ENCODE peak calls at places on chromosomes 6 and 20, in five cellular contexts. H is neuronal stem cell, B is H1, E is IMR-90, X is trophoblast cell. D is an unnamed sample.

GRCh38 chr6:165658395-165659058 is 4.5 kb downstream of the PDE10A start:
- DNase-seq in B (no peak), H (no peak), E (no peak), X (peak; percentile 97), D (no peak)

GRCh38 chr20:48782073-48782472 is 45.7 kb downstream of the PREX1 start:
- DNase-seq in X (no peak), B (no peak), E (no peak), H (no peak), D (no peak)

GRCh38 chr6:87944541-87944954 is 103.1 kb upstream of the SPACA1 start:
- DNase-seq in X (peak; percentile 76), H (no peak), E (peak; percentile 36), B (no peak), D (peak; percentile 90)

GRCh38 chr6:158060447-158061360 is 79.0 kb downstream of the SYNJ2 start:
- DNase-seq in B (no peak), H (no peak), E (peak; percentile 94), X (peak; percentile 94), D (peak; percentile 91)

GRCh38 chr6:137699036-137699683 is 167.9 kb upstream of the TNFAIP3 start:
- DNase-seq in X (peak; percentile 82), H (no peak), E (peak; percentile 46), B (no peak), D (no peak)

GRCh38 chr6:1554241-1554880 is 55.4 kb upstream of the FOXC1 start:
- DNase-seq in B (no peak), X (no peak), H (no peak), E (no peak), D (no peak)

GRCh38 chr6:136646377-136646776 is 96.2 kb upstream of the MAP7 start:
- DNase-seq in E (peak; percentile 31), H (no peak), X (no peak), B (no peak), D (no peak)

GRCh38 chr20:4550740-4551139 is 171.0 kb upstream of the PRND start:
- DNase-seq in B (no peak), X (no peak), E (peak; percentile 56), H (no peak), D (no peak)

GRCh38 chr20:5720696-5721095 is 29.5 kb upstream of the SHLD1 start:
- DNase-seq in X (no peak), B (no peak), H (no peak), E (peak; percentile 41), D (no peak)

GRCh38 chr6:90436403-90436802 is 139.8 kb upstream of the BACH2 start:
- DNase-seq in X (no peak), H (no peak), B (no peak), E (no peak), D (no peak)

GRCh38 chr6:67748521-67748920 is 886.6 kb upstream of the ADGRB3 start:
- DNase-seq in X (no peak), H (no peak), E (no peak), B (no peak), D (no peak)

GRCh38 chr6:88749849-88750248 is 213.6 kb downstream of the RNGTT start:
- DNase-seq in E (peak; percentile 4), B (no peak), X (no peak), H (no peak), D (no peak)

GRCh38 chr6:13846841-13847240 is 32.5 kb upstream of the MCUR1 start:
- DNase-seq in E (no peak), B (peak; percentile 79), X (no peak), H (peak; percentile 60), D (peak; percentile 77)

GRCh38 chr6:53171605-53172467 is 23.2 kb upstream of the GCM1 start:
- DNase-seq in X (peak; percentile 93), E (peak; percentile 73), B (peak; percentile 98), H (peak; percentile 76), D (peak; percentile 72)

GRCh38 chr6:7975764-7976146 is 65.2 kb upstream of the TXNDC5 start:
- DNase-seq in E (no peak), H (no peak), X (no peak), B (no peak), D (no peak)

GRCh38 chr20:58173930-58174707 is 54.3 kb downstream of the ANKRD60 start:
- DNase-seq in B (no peak), H (no peak), E (no peak), X (no peak), D (no peak)

GRCh38 chr20:58518387-58518786 is 3.2 kb upstream of the APCDD1L start:
- DNase-seq in B (no peak), E (no peak), X (no peak), H (no peak), D (no peak)

GRCh38 chr20:23136893-23137745 is 51.0 kb upstream of the CD93 start:
- DNase-seq in B (no peak), H (no peak), E (no peak), X (peak; percentile 86), D (peak; percentile 33)

GRCh38 chr6:166465671-166466087 is 82.9 kb upstream of the MPC1 start:
- DNase-seq in E (peak; percentile 32), H (no peak), X (peak; percentile 39), B (no peak), D (no peak)

GRCh38 chr6:158161566-158162254 is 6.4 kb downstream of the SERAC1 start:
- DNase-seq in E (no peak), B (no peak), H (no peak), X (no peak), D (peak; percentile 22)

GRCh38 chr6:10644225-10644624 is 50.2 kb downstream of the C6orf52 start:
- DNase-seq in H (no peak), E (no peak), B (no peak), X (no peak), D (no peak)

GRCh38 chr20:64111841-64112641 is 4.7 kb upstream of the NPBWR2 start:
- DNase-seq in H (no peak), X (no peak), B (peak; percentile 45), E (no peak), D (no peak)

GRCh38 chr6:21753571-21754108 is 160.1 kb downstream of the SOX4 start:
- DNase-seq in E (peak; percentile 97), H (no peak), B (no peak), X (peak; percentile 59), D (peak; percentile 47)

GRCh38 chr20:19185083-19185482 is 27.4 kb upstream of the SLC24A3 start:
- DNase-seq in B (no peak), H (no peak), X (no peak), E (no peak), D (no peak)

GRCh38 chr20:768426-768978 is at the start of gene SLC52A3:
- DNase-seq in E (no peak), H (no peak), B (peak; percentile 80), X (peak; percentile 33), D (peak; percentile 83)

GRCh38 chr6:168128006-168128630 is 49.1 kb upstream of the FRMD1 start:
- DNase-seq in B (peak; percentile 36), E (no peak), H (no peak), X (no peak), D (no peak)

GRCh38 chr6:95519228-95520037 is 57.9 kb upstream of the MANEA start:
- DNase-seq in H (no peak), E (no peak), X (peak; percentile 53), B (no peak), D (no peak)

GRCh38 chr6:164347455-164347854 is 932.9 kb downstream of the QKI start:
- DNase-seq in B (no peak), E (no peak), H (no peak), X (no peak), D (peak; percentile 11)
- H3K4me2 ChIP-seq in B (no peak overlapping the region), E (no peak overlapping the region), H (no peak overlapping the region), X (no peak overlapping the region), D (no peak overlapping the region)

DNA sequence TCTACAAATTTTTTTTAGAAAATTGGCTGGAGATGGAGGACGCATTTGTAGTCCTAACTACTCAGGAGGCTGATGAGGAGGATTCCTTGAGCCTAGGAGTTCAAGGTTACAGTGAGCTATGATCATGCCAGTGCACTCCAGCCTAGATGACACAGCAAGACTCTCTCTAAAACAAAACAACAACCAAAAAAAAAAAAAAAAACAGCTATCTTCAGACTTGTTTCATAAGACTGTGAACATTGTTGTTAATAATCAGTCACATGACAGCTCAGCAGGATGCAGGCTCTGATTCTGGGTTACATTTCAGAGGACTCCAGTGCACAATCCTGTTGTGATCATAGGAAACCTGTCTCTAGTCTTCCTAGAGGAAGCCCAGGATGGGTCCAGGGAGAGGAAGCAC is 2.2 kb upstream of the SLC17A3 start:
- DNase-seq in X (no peak), B (no peak), E (no peak), H (no peak), D (no peak)
- H2BK5ac ChIP-seq in X (no peak overlapping the region), B (no peak overlapping the region), E (no peak overlapping the region), H (no peak overlapping the region), D (no peak overlapping the region)

GRCh38 chr6:32973934-32974333 is 5.5 kb downstream of the BRD2 start:
- DNase-seq in X (peak; percentile 40), E (peak; percentile 66), H (no peak), B (no peak), D (no peak)
- H3K36me3 ChIP-seq in X (peaks cover 55% of the 10 kb centered on the region), E (peaks cover 52% of the 10 kb centered on the region), H (peaks cover 51% of the 10 kb centered on the region), B (peaks cover 45% of the 10 kb centered on the region), D (peaks cover 47% of the 10 kb centered on the region)

DNA sequence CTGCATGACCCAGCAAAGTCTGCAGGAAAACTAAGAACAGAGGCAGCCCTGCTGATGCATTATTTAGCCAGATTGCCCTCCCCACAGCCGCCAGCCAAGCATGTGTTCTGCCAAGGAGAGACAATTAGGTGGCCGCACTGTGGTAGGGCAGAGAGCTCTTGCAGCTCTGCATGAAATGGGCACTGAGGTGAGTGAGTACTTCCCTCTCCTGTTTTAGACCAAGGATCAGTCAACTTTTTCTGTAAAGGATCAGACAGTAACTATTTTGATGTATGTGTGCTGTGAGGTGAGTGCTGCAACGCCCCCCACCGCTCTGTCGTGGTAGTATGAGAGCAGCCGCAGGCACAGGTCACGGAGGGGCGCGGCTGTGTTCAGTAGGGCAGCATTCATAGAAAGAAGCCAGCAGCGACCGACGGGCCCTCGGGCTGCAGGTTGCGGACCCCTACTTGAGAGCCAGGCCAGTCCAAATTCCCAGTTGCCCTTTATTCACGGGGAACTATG is 23.8 kb upstream of the FAM50B start:
- DNase-seq in E (peak; percentile 32), H (no peak), B (peak; percentile 77), X (peak; percentile 69), D (peak; percentile 72)
- H3K4me2 ChIP-seq in E (peak overlapping the region; percentile 51), H (no peak overlapping the region), B (no peak overlapping the region), X (no peak overlapping the region), D (no peak overlapping the region)